ENCODE peak calls at places on chromosomes 11 and 22, in four cellular contexts. L is amygdala; X is activated naive CD8-positive, alpha-beta T cell treated with anti-CD3 and anti-CD28 coated beads, Interleukin-2, amount 10 ng/mL, durations not matched to agents 7 days and 5 days; E is T-helper 9 cell. T is an unnamed sample.

GRCh38 chr22:46574993-46575914 is 37.8 kb upstream of the CELSR1 start:
- DNase-seq in L (no peak), X (no peak), E (no peak), T (no peak)

GRCh38 chr11:67615455-67616430 is 9.0 kb downstream of the NDUFV1 start:
- DNase-seq in L (no peak), X (peak), E (no peak), T (peak)

GRCh38 chr11:10302744-10303557 is 1.9 kb upstream of the ADM start:
- DNase-seq in L (peak), X (peak), E (peak), T (peak)

GRCh38 chr11:65262775-65263174 is 1.0 kb downstream of the POLA2 start:
- DNase-seq in L (no peak), X (no peak), E (no peak), T (no peak)

GRCh38 chr11:125591659-125592304 is 870 bp upstream of the STT3A start:
- DNase-seq in L (no peak), X (peak), E (peak), T (peak)

GRCh38 chr11:30585892-30586250 is 282 bp downstream of the MPPED2 start:
- DNase-seq in L (no peak), X (no peak), E (no peak), T (no peak)

GRCh38 chr11:111851636-111852035 is 19.7 kb downstream of the ALG9 start:
- DNase-seq in L (no peak), X (no peak), E (no peak), T (no peak)

GRCh38 chr22:38016182-38017078 is 32.1 kb upstream of the SOX10 start:
- DNase-seq in L (peak), X (no peak), E (no peak), T (no peak)

GRCh38 chr11:12950681-12951080 is 58.4 kb upstream of the RASSF10 start:
- DNase-seq in L (no peak), X (no peak), E (no peak), T (no peak)

GRCh38 chr22:36958366-36958765 is 44.9 kb downstream of the CSF2RB start:
- DNase-seq in L (no peak), X (no peak), E (no peak), T (no peak)